ENCODE peak calls at places on chromosome 3, in six cellular contexts. One of them, this sample, is unnamed.

GRCh38 chr3:174035317-174035886 is 637.9 kb downstream of the NLGN1 start:
- DNase-seq in HTR-8/SVneo: no peak
- DNase-seq in activated CD8-positive, alpha-beta memory T cell treated with anti-CD3 and anti-CD28 coated beads for 4 hours: no peak
- DNase-seq in activated CD4-positive, alpha-beta T cell treated with anti-CD3 and anti-CD28 coated beads, Interleukin-2, amount 50 U/mL, for 1 hour: no peak
- DNase-seq in WTC11: no peak
- DNase-seq in cardiac muscle cell: peak; percentile 5
- DNase-seq in this sample: no peak

GRCh38 chr3:134477938-134478337 is 7.8 kb downstream of the ANAPC13 start:
- DNase-seq in activated CD4-positive, alpha-beta T cell treated with anti-CD3 and anti-CD28 coated beads, Interleukin-2, amount 50 U/mL, for 1 hour: no peak
- DNase-seq in activated CD8-positive, alpha-beta memory T cell treated with anti-CD3 and anti-CD28 coated beads for 4 hours: no peak
- DNase-seq in HTR-8/SVneo: no peak
- DNase-seq in WTC11: no peak
- DNase-seq in cardiac muscle cell: no peak
- DNase-seq in this sample: no peak

GRCh38 chr3:108642526-108642925 is 53.0 kb downstream of the DZIP3 start:
- DNase-seq in activated CD8-positive, alpha-beta memory T cell treated with anti-CD3 and anti-CD28 coated beads for 4 hours: no peak
- DNase-seq in HTR-8/SVneo: no peak
- DNase-seq in WTC11: no peak
- DNase-seq in cardiac muscle cell: no peak
- DNase-seq in activated CD4-positive, alpha-beta T cell treated with anti-CD3 and anti-CD28 coated beads, Interleukin-2, amount 50 U/mL, for 1 hour: no peak
- DNase-seq in this sample: no peak

GRCh38 chr3:146712826-146713225 is 107.7 kb upstream of the PLSCR5 start:
- DNase-seq in activated CD4-positive, alpha-beta T cell treated with anti-CD3 and anti-CD28 coated beads, Interleukin-2, amount 50 U/mL, for 1 hour: no peak
- DNase-seq in WTC11: no peak
- DNase-seq in cardiac muscle cell: no peak
- DNase-seq in activated CD8-positive, alpha-beta memory T cell treated with anti-CD3 and anti-CD28 coated beads for 4 hours: no peak
- DNase-seq in HTR-8/SVneo: no peak
- DNase-seq in this sample: no peak

GRCh38 chr3:187183903-187184302 is 13.4 kb upstream of the RTP1 start:
- DNase-seq in WTC11: no peak
- DNase-seq in HTR-8/SVneo: no peak
- DNase-seq in activated CD8-positive, alpha-beta memory T cell treated with anti-CD3 and anti-CD28 coated beads for 4 hours: no peak
- DNase-seq in activated CD4-positive, alpha-beta T cell treated with anti-CD3 and anti-CD28 coated beads, Interleukin-2, amount 50 U/mL, for 1 hour: no peak
- DNase-seq in cardiac muscle cell: peak; percentile 48
- DNase-seq in this sample: no peak

GRCh38 chr3:158272071-158272470 is 162.2 kb downstream of the RSRC1 start:
- DNase-seq in cardiac muscle cell: no peak
- DNase-seq in activated CD8-positive, alpha-beta memory T cell treated with anti-CD3 and anti-CD28 coated beads for 4 hours: no peak
- DNase-seq in HTR-8/SVneo: no peak
- DNase-seq in activated CD4-positive, alpha-beta T cell treated with anti-CD3 and anti-CD28 coated beads, Interleukin-2, amount 50 U/mL, for 1 hour: no peak
- DNase-seq in WTC11: no peak
- DNase-seq in this sample: no peak

GRCh38 chr3:160038862-160039562 is 50.4 kb downstream of the IL12A start:
- DNase-seq in activated CD8-positive, alpha-beta memory T cell treated with anti-CD3 and anti-CD28 coated beads for 4 hours: no peak
- DNase-seq in HTR-8/SVneo: no peak
- DNase-seq in cardiac muscle cell: peak; percentile 27
- DNase-seq in activated CD4-positive, alpha-beta T cell treated with anti-CD3 and anti-CD28 coated beads, Interleukin-2, amount 50 U/mL, for 1 hour: no peak
- DNase-seq in WTC11: peak; percentile 54
- DNase-seq in this sample: no peak

GRCh38 chr3:124558898-124559649 is 171.2 kb upstream of the UMPS start:
- DNase-seq in cardiac muscle cell: peak; percentile 99
- DNase-seq in activated CD4-positive, alpha-beta T cell treated with anti-CD3 and anti-CD28 coated beads, Interleukin-2, amount 50 U/mL, for 1 hour: no peak
- DNase-seq in WTC11: no peak
- DNase-seq in activated CD8-positive, alpha-beta memory T cell treated with anti-CD3 and anti-CD28 coated beads for 4 hours: no peak
- DNase-seq in HTR-8/SVneo: peak; percentile 83
- DNase-seq in this sample: peak; percentile 76

GRCh38 chr3:123861081-123861836 is 22.9 kb downstream of the MYLK start:
- DNase-seq in activated CD4-positive, alpha-beta T cell treated with anti-CD3 and anti-CD28 coated beads, Interleukin-2, amount 50 U/mL, for 1 hour: no peak
- DNase-seq in cardiac muscle cell: no peak
- DNase-seq in HTR-8/SVneo: no peak
- DNase-seq in WTC11: no peak
- DNase-seq in activated CD8-positive, alpha-beta memory T cell treated with anti-CD3 and anti-CD28 coated beads for 4 hours: no peak
- DNase-seq in this sample: no peak

GRCh38 chr3:5298453-5298852 is 110.9 kb downstream of the EDEM1 start:
- DNase-seq in activated CD4-positive, alpha-beta T cell treated with anti-CD3 and anti-CD28 coated beads, Interleukin-2, amount 50 U/mL, for 1 hour: no peak
- DNase-seq in activated CD8-positive, alpha-beta memory T cell treated with anti-CD3 and anti-CD28 coated beads for 4 hours: no peak
- DNase-seq in cardiac muscle cell: no peak
- DNase-seq in WTC11: no peak
- DNase-seq in HTR-8/SVneo: no peak
- DNase-seq in this sample: no peak

GRCh38 chr3:115792206-115792955 is 169.1 kb downstream of the GAP43 start:
- DNase-seq in cardiac muscle cell: no peak
- DNase-seq in HTR-8/SVneo: no peak
- DNase-seq in WTC11: no peak
- DNase-seq in activated CD4-positive, alpha-beta T cell treated with anti-CD3 and anti-CD28 coated beads, Interleukin-2, amount 50 U/mL, for 1 hour: no peak
- DNase-seq in activated CD8-positive, alpha-beta memory T cell treated with anti-CD3 and anti-CD28 coated beads for 4 hours: no peak
- DNase-seq in this sample: no peak

GRCh38 chr3:139222100-139222657 is 121.6 kb upstream of the MRPS22 start:
- DNase-seq in activated CD8-positive, alpha-beta memory T cell treated with anti-CD3 and anti-CD28 coated beads for 4 hours: no peak
- DNase-seq in cardiac muscle cell: no peak
- DNase-seq in HTR-8/SVneo: no peak
- DNase-seq in activated CD4-positive, alpha-beta T cell treated with anti-CD3 and anti-CD28 coated beads, Interleukin-2, amount 50 U/mL, for 1 hour: no peak
- DNase-seq in WTC11: no peak
- DNase-seq in this sample: no peak

GRCh38 chr3:108818404-108818803 is 4.2 kb upstream of the TRAT1 start:
- DNase-seq in activated CD4-positive, alpha-beta T cell treated with anti-CD3 and anti-CD28 coated beads, Interleukin-2, amount 50 U/mL, for 1 hour: peak; percentile 54
- DNase-seq in cardiac muscle cell: peak; percentile 6
- DNase-seq in activated CD8-positive, alpha-beta memory T cell treated with anti-CD3 and anti-CD28 coated beads for 4 hours: peak; percentile 26
- DNase-seq in WTC11: peak; percentile 62
- DNase-seq in HTR-8/SVneo: peak; percentile 21
- DNase-seq in this sample: peak; percentile 77

GRCh38 chr3:44065741-44066140 is 175.9 kb upstream of the TOPAZ1 start:
- DNase-seq in activated CD4-positive, alpha-beta T cell treated with anti-CD3 and anti-CD28 coated beads, Interleukin-2, amount 50 U/mL, for 1 hour: no peak
- DNase-seq in WTC11: peak; percentile 56
- DNase-seq in HTR-8/SVneo: no peak
- DNase-seq in cardiac muscle cell: no peak
- DNase-seq in activated CD8-positive, alpha-beta memory T cell treated with anti-CD3 and anti-CD28 coated beads for 4 hours: no peak
- DNase-seq in this sample: no peak

GRCh38 chr3:83684199-83684598 is 1274.6 kb upstream of the CADM2 start:
- DNase-seq in cardiac muscle cell: no peak
- DNase-seq in activated CD8-positive, alpha-beta memory T cell treated with anti-CD3 and anti-CD28 coated beads for 4 hours: no peak
- DNase-seq in activated CD4-positive, alpha-beta T cell treated with anti-CD3 and anti-CD28 coated beads, Interleukin-2, amount 50 U/mL, for 1 hour: no peak
- DNase-seq in WTC11: no peak
- DNase-seq in HTR-8/SVneo: no peak
- DNase-seq in this sample: no peak

GRCh38 chr3:72310028-72310987 is 525.4 kb upstream of the PROK2 start:
- DNase-seq in WTC11: no peak
- DNase-seq in HTR-8/SVneo: peak; percentile 48
- DNase-seq in cardiac muscle cell: peak; percentile 51
- DNase-seq in activated CD8-positive, alpha-beta memory T cell treated with anti-CD3 and anti-CD28 coated beads for 4 hours: no peak
- DNase-seq in activated CD4-positive, alpha-beta T cell treated with anti-CD3 and anti-CD28 coated beads, Interleukin-2, amount 50 U/mL, for 1 hour: no peak
- DNase-seq in this sample: no peak

GRCh38 chr3:134601539-134602439 is 49.0 kb downstream of the KY start:
- DNase-seq in WTC11: peak; percentile 77
- DNase-seq in cardiac muscle cell: peak; percentile 93
- DNase-seq in HTR-8/SVneo: no peak
- DNase-seq in activated CD4-positive, alpha-beta T cell treated with anti-CD3 and anti-CD28 coated beads, Interleukin-2, amount 50 U/mL, for 1 hour: no peak
- DNase-seq in activated CD8-positive, alpha-beta memory T cell treated with anti-CD3 and anti-CD28 coated beads for 4 hours: no peak
- DNase-seq in this sample: peak; percentile 83

GRCh38 chr3:77079988-77080585 is 40.2 kb downstream of the ROBO2 start:
- DNase-seq in WTC11: no peak
- DNase-seq in HTR-8/SVneo: no peak
- DNase-seq in cardiac muscle cell: no peak
- DNase-seq in activated CD4-positive, alpha-beta T cell treated with anti-CD3 and anti-CD28 coated beads, Interleukin-2, amount 50 U/mL, for 1 hour: no peak
- DNase-seq in activated CD8-positive, alpha-beta memory T cell treated with anti-CD3 and anti-CD28 coated beads for 4 hours: no peak
- DNase-seq in this sample: peak; percentile 79

GRCh38 chr3:161852744-161853143 is 356.1 kb downstream of the OTOL1 start:
- DNase-seq in activated CD4-positive, alpha-beta T cell treated with anti-CD3 and anti-CD28 coated beads, Interleukin-2, amount 50 U/mL, for 1 hour: no peak
- DNase-seq in activated CD8-positive, alpha-beta memory T cell treated with anti-CD3 and anti-CD28 coated beads for 4 hours: no peak
- DNase-seq in cardiac muscle cell: no peak
- DNase-seq in HTR-8/SVneo: no peak
- DNase-seq in WTC11: no peak
- DNase-seq in this sample: peak; percentile 10

GRCh38 chr3:170247875-170248274 is 25.7 kb downstream of the PRKCI start:
- DNase-seq in activated CD4-positive, alpha-beta T cell treated with anti-CD3 and anti-CD28 coated beads, Interleukin-2, amount 50 U/mL, for 1 hour: no peak
- DNase-seq in WTC11: no peak
- DNase-seq in HTR-8/SVneo: no peak
- DNase-seq in activated CD8-positive, alpha-beta memory T cell treated with anti-CD3 and anti-CD28 coated beads for 4 hours: no peak
- DNase-seq in cardiac muscle cell: no peak
- DNase-seq in this sample: no peak

GRCh38 chr3:51340311-51340829 is 44.7 kb upstream of the MANF start:
- DNase-seq in activated CD4-positive, alpha-beta T cell treated with anti-CD3 and anti-CD28 coated beads, Interleukin-2, amount 50 U/mL, for 1 hour: no peak
- DNase-seq in HTR-8/SVneo: peak; percentile 86
- DNase-seq in cardiac muscle cell: peak; percentile 96
- DNase-seq in activated CD8-positive, alpha-beta memory T cell treated with anti-CD3 and anti-CD28 coated beads for 4 hours: no peak
- DNase-seq in WTC11: no peak
- DNase-seq in this sample: no peak

GRCh38 chr3:13872451-13872850 is 7.4 kb downstream of the WNT7A start:
- DNase-seq in HTR-8/SVneo: no peak
- DNase-seq in activated CD8-positive, alpha-beta memory T cell treated with anti-CD3 and anti-CD28 coated beads for 4 hours: no peak
- DNase-seq in WTC11: no peak
- DNase-seq in activated CD4-positive, alpha-beta T cell treated with anti-CD3 and anti-CD28 coated beads, Interleukin-2, amount 50 U/mL, for 1 hour: no peak
- DNase-seq in cardiac muscle cell: no peak
- DNase-seq in this sample: no peak

GRCh38 chr3:184541886-184542562 is 19.6 kb upstream of the EPHB3 start:
- DNase-seq in activated CD4-positive, alpha-beta T cell treated with anti-CD3 and anti-CD28 coated beads, Interleukin-2, amount 50 U/mL, for 1 hour: no peak
- DNase-seq in HTR-8/SVneo: no peak
- DNase-seq in activated CD8-positive, alpha-beta memory T cell treated with anti-CD3 and anti-CD28 coated beads for 4 hours: no peak
- DNase-seq in cardiac muscle cell: no peak
- DNase-seq in WTC11: no peak
- DNase-seq in this sample: no peak

GRCh38 chr3:4719011-4719649 is 226.0 kb downstream of the ITPR1 start:
- DNase-seq in activated CD4-positive, alpha-beta T cell treated with anti-CD3 and anti-CD28 coated beads, Interleukin-2, amount 50 U/mL, for 1 hour: no peak
- DNase-seq in activated CD8-positive, alpha-beta memory T cell treated with anti-CD3 and anti-CD28 coated beads for 4 hours: no peak
- DNase-seq in HTR-8/SVneo: no peak
- DNase-seq in cardiac muscle cell: no peak
- DNase-seq in WTC11: no peak
- DNase-seq in this sample: no peak

GRCh38 chr3:9793161-9793781 is 389 bp downstream of the ARPC4 start:
- DNase-seq in cardiac muscle cell: peak; percentile 57
- DNase-seq in activated CD8-positive, alpha-beta memory T cell treated with anti-CD3 and anti-CD28 coated beads for 4 hours: no peak
- DNase-seq in activated CD4-positive, alpha-beta T cell treated with anti-CD3 and anti-CD28 coated beads, Interleukin-2, amount 50 U/mL, for 1 hour: no peak
- DNase-seq in HTR-8/SVneo: no peak
- DNase-seq in WTC11: no peak
- DNase-seq in this sample: no peak

GRCh38 chr3:94259291-94259690 is 196.4 kb downstream of the NSUN3 start:
- DNase-seq in activated CD4-positive, alpha-beta T cell treated with anti-CD3 and anti-CD28 coated beads, Interleukin-2, amount 50 U/mL, for 1 hour: no peak
- DNase-seq in activated CD8-positive, alpha-beta memory T cell treated with anti-CD3 and anti-CD28 coated beads for 4 hours: no peak
- DNase-seq in HTR-8/SVneo: no peak
- DNase-seq in WTC11: no peak
- DNase-seq in cardiac muscle cell: no peak
- DNase-seq in this sample: no peak

GRCh38 chr3:40019371-40019770 is 210.0 kb downstream of the MYRIP start:
- DNase-seq in WTC11: no peak
- DNase-seq in activated CD8-positive, alpha-beta memory T cell treated with anti-CD3 and anti-CD28 coated beads for 4 hours: no peak
- DNase-seq in HTR-8/SVneo: no peak
- DNase-seq in activated CD4-positive, alpha-beta T cell treated with anti-CD3 and anti-CD28 coated beads, Interleukin-2, amount 50 U/mL, for 1 hour: no peak
- DNase-seq in cardiac muscle cell: no peak
- DNase-seq in this sample: no peak

GRCh38 chr3:158794936-158795518 is 6.8 kb upstream of the MFSD1 start:
- DNase-seq in HTR-8/SVneo: peak; percentile 10
- DNase-seq in WTC11: no peak
- DNase-seq in activated CD8-positive, alpha-beta memory T cell treated with anti-CD3 and anti-CD28 coated beads for 4 hours: no peak
- DNase-seq in cardiac muscle cell: peak; percentile 63
- DNase-seq in activated CD4-positive, alpha-beta T cell treated with anti-CD3 and anti-CD28 coated beads, Interleukin-2, amount 50 U/mL, for 1 hour: no peak
- DNase-seq in this sample: no peak

GRCh38 chr3:146638718-146639117 is 33.6 kb upstream of the PLSCR5 start:
- DNase-seq in cardiac muscle cell: no peak
- DNase-seq in HTR-8/SVneo: no peak
- DNase-seq in activated CD4-positive, alpha-beta T cell treated with anti-CD3 and anti-CD28 coated beads, Interleukin-2, amount 50 U/mL, for 1 hour: no peak
- DNase-seq in WTC11: no peak
- DNase-seq in activated CD8-positive, alpha-beta memory T cell treated with anti-CD3 and anti-CD28 coated beads for 4 hours: no peak
- DNase-seq in this sample: no peak

GRCh38 chr3:28242519-28242918 is 1.1 kb downstream of the CMC1 start:
- DNase-seq in activated CD4-positive, alpha-beta T cell treated with anti-CD3 and anti-CD28 coated beads, Interleukin-2, amount 50 U/mL, for 1 hour: no peak
- DNase-seq in WTC11: no peak
- DNase-seq in activated CD8-positive, alpha-beta memory T cell treated with anti-CD3 and anti-CD28 coated beads for 4 hours: no peak
- DNase-seq in HTR-8/SVneo: no peak
- DNase-seq in cardiac muscle cell: no peak
- DNase-seq in this sample: no peak

GRCh38 chr3:196207159-196207832 is 3.9 kb downstream of the ZDHHC19 start:
- DNase-seq in activated CD8-positive, alpha-beta memory T cell treated with anti-CD3 and anti-CD28 coated beads for 4 hours: no peak
- DNase-seq in WTC11: no peak
- DNase-seq in HTR-8/SVneo: no peak
- DNase-seq in activated CD4-positive, alpha-beta T cell treated with anti-CD3 and anti-CD28 coated beads, Interleukin-2, amount 50 U/mL, for 1 hour: no peak
- DNase-seq in cardiac muscle cell: no peak
- DNase-seq in this sample: no peak

GRCh38 chr3:38835939-38836338 is 19.9 kb upstream of the SCN10A start:
- DNase-seq in WTC11: no peak
- DNase-seq in activated CD4-positive, alpha-beta T cell treated with anti-CD3 and anti-CD28 coated beads, Interleukin-2, amount 50 U/mL, for 1 hour: no peak
- DNase-seq in HTR-8/SVneo: no peak
- DNase-seq in activated CD8-positive, alpha-beta memory T cell treated with anti-CD3 and anti-CD28 coated beads for 4 hours: no peak
- DNase-seq in cardiac muscle cell: no peak
- DNase-seq in this sample: no peak

GRCh38 chr3:161310649-161311423 is 60.5 kb downstream of the SPTSSB start:
- DNase-seq in WTC11: no peak
- DNase-seq in cardiac muscle cell: no peak
- DNase-seq in activated CD4-positive, alpha-beta T cell treated with anti-CD3 and anti-CD28 coated beads, Interleukin-2, amount 50 U/mL, for 1 hour: peak; percentile 7
- DNase-seq in activated CD8-positive, alpha-beta memory T cell treated with anti-CD3 and anti-CD28 coated beads for 4 hours: peak; percentile 8
- DNase-seq in HTR-8/SVneo: no peak
- DNase-seq in this sample: no peak

GRCh38 chr3:50323614-50324199 is 1.2 kb upstream of the HYAL2 start:
- DNase-seq in activated CD4-positive, alpha-beta T cell treated with anti-CD3 and anti-CD28 coated beads, Interleukin-2, amount 50 U/mL, for 1 hour: no peak
- DNase-seq in cardiac muscle cell: no peak
- DNase-seq in activated CD8-positive, alpha-beta memory T cell treated with anti-CD3 and anti-CD28 coated beads for 4 hours: no peak
- DNase-seq in WTC11: no peak
- DNase-seq in HTR-8/SVneo: no peak
- DNase-seq in this sample: no peak

GRCh38 chr3:10941972-10942371 is 50.6 kb upstream of the SLC6A1 start:
- DNase-seq in cardiac muscle cell: peak; percentile 17
- DNase-seq in activated CD8-positive, alpha-beta memory T cell treated with anti-CD3 and anti-CD28 coated beads for 4 hours: no peak
- DNase-seq in HTR-8/SVneo: no peak
- DNase-seq in WTC11: peak; percentile 69
- DNase-seq in activated CD4-positive, alpha-beta T cell treated with anti-CD3 and anti-CD28 coated beads, Interleukin-2, amount 50 U/mL, for 1 hour: no peak
- DNase-seq in this sample: peak; percentile 53

GRCh38 chr3:126322181-126322967 is 34.8 kb downstream of the KLF15 start:
- DNase-seq in activated CD8-positive, alpha-beta memory T cell treated with anti-CD3 and anti-CD28 coated beads for 4 hours: no peak
- DNase-seq in cardiac muscle cell: no peak
- DNase-seq in WTC11: no peak
- DNase-seq in activated CD4-positive, alpha-beta T cell treated with anti-CD3 and anti-CD28 coated beads, Interleukin-2, amount 50 U/mL, for 1 hour: no peak
- DNase-seq in HTR-8/SVneo: no peak
- DNase-seq in this sample: no peak

GRCh38 chr3:27960133-27960532 is 238.0 kb upstream of the EOMES start:
- DNase-seq in cardiac muscle cell: peak; percentile 49
- DNase-seq in activated CD4-positive, alpha-beta T cell treated with anti-CD3 and anti-CD28 coated beads, Interleukin-2, amount 50 U/mL, for 1 hour: no peak
- DNase-seq in HTR-8/SVneo: no peak
- DNase-seq in WTC11: no peak
- DNase-seq in activated CD8-positive, alpha-beta memory T cell treated with anti-CD3 and anti-CD28 coated beads for 4 hours: no peak
- DNase-seq in this sample: no peak

GRCh38 chr3:11600501-11601282 is 43.0 kb downstream of the VGLL4 start:
- DNase-seq in cardiac muscle cell: peak; percentile 98
- DNase-seq in activated CD8-positive, alpha-beta memory T cell treated with anti-CD3 and anti-CD28 coated beads for 4 hours: no peak
- DNase-seq in activated CD4-positive, alpha-beta T cell treated with anti-CD3 and anti-CD28 coated beads, Interleukin-2, amount 50 U/mL, for 1 hour: no peak
- DNase-seq in HTR-8/SVneo: peak; percentile 91
- DNase-seq in WTC11: peak; percentile 40
- DNase-seq in this sample: no peak

This sample was measured in WERI-Rb-1.